ENCODE peak calls at places on chromosomes 5 and 9, in five cellular contexts. One of them, this sample, is unnamed.

GRCh38 chr5:139395844-139396640 is 1.1 kb upstream of the PROB1 start:
- DNase-seq in HepG2: no peak
- DNase-seq in GM12878: no peak
- DNase-seq in SK-N-SH: no peak
- DNase-seq in K562: no peak
- DNase-seq in this sample: no peak

GRCh38 chr5:81006955-81007636 is 46.9 kb downstream of the RASGRF2 start:
- DNase-seq in GM12878: no peak
- DNase-seq in K562: no peak
- DNase-seq in SK-N-SH: no peak
- DNase-seq in HepG2: no peak
- DNase-seq in this sample: no peak

GRCh38 chr9:76571288-76572204 is 112.6 kb downstream of the GCNT1 start:
- DNase-seq in SK-N-SH: no peak
- DNase-seq in GM12878: peak
- DNase-seq in K562: no peak
- DNase-seq in HepG2: no peak
- DNase-seq in this sample: no peak

GRCh38 chr9:16828335-16829281 is 41.9 kb downstream of the BNC2 start:
- DNase-seq in K562: no peak
- DNase-seq in GM12878: no peak
- DNase-seq in SK-N-SH: peak
- DNase-seq in HepG2: no peak
- DNase-seq in this sample: peak

GRCh38 chr5:103929310-103930003 is 366.9 kb upstream of the NUDT12 start:
- DNase-seq in GM12878: no peak
- DNase-seq in SK-N-SH: no peak
- DNase-seq in K562: no peak
- DNase-seq in HepG2: no peak
- DNase-seq in this sample: no peak

GRCh38 chr9:30913331-30913730 is 1471.1 kb upstream of the ACO1 start:
- DNase-seq in K562: no peak
- DNase-seq in SK-N-SH: no peak
- DNase-seq in HepG2: no peak
- DNase-seq in GM12878: no peak
- DNase-seq in this sample: no peak

GRCh38 chr5:171806976-171807823 is 21.6 kb downstream of the SMIM23 start:
- DNase-seq in K562: no peak
- DNase-seq in SK-N-SH: no peak
- DNase-seq in GM12878: no peak
- DNase-seq in HepG2: no peak
- DNase-seq in this sample: peak

GRCh38 chr9:79352322-79352721 is 219.4 kb upstream of the TLE4 start:
- DNase-seq in GM12878: no peak
- DNase-seq in K562: no peak
- DNase-seq in SK-N-SH: no peak
- DNase-seq in HepG2: no peak
- DNase-seq in this sample: no peak

GRCh38 chr5:141757402-141757801 is 75.4 kb upstream of the ARAP3 start:
- DNase-seq in HepG2: no peak
- DNase-seq in SK-N-SH: peak
- DNase-seq in GM12878: no peak
- DNase-seq in K562: peak
- DNase-seq in this sample: peak

GRCh38 chr5:104130320-104130719 is 567.7 kb upstream of the NUDT12 start:
- DNase-seq in GM12878: no peak
- DNase-seq in K562: no peak
- DNase-seq in HepG2: no peak
- DNase-seq in SK-N-SH: no peak
- DNase-seq in this sample: no peak

GRCh38 chr5:96226941-96227552 is 206.0 kb downstream of the PCSK1 start:
- DNase-seq in HepG2: no peak
- DNase-seq in GM12878: no peak
- DNase-seq in K562: no peak
- DNase-seq in SK-N-SH: no peak
- DNase-seq in this sample: no peak

GRCh38 chr9:16371306-16371705 is 499.2 kb downstream of the BNC2 start:
- DNase-seq in GM12878: no peak
- DNase-seq in K562: no peak
- DNase-seq in HepG2: no peak
- DNase-seq in SK-N-SH: no peak
- DNase-seq in this sample: no peak

GRCh38 chr5:34905564-34905963 is 9.7 kb downstream of the RAD1 start:
- DNase-seq in HepG2: no peak
- DNase-seq in SK-N-SH: peak
- DNase-seq in K562: no peak
- DNase-seq in GM12878: no peak
- DNase-seq in this sample: no peak

GRCh38 chr5:76473676-76474075 is 70.6 kb downstream of the IQGAP2 start:
- DNase-seq in K562: no peak
- DNase-seq in SK-N-SH: no peak
- DNase-seq in GM12878: no peak
- DNase-seq in HepG2: no peak
- DNase-seq in this sample: no peak

GRCh38 chr9:134558124-134558805 is 83.3 kb upstream of the COL5A1 start:
- DNase-seq in SK-N-SH: no peak
- DNase-seq in K562: no peak
- DNase-seq in GM12878: no peak
- DNase-seq in HepG2: no peak
- DNase-seq in this sample: no peak

GRCh38 chr5:91937121-91937520 is 554.0 kb upstream of the ARRDC3 start:
- DNase-seq in GM12878: no peak
- DNase-seq in K562: no peak
- DNase-seq in HepG2: no peak
- DNase-seq in SK-N-SH: no peak
- DNase-seq in this sample: no peak

GRCh38 chr9:125795970-125796596 is 48.9 kb downstream of the PBX3 start:
- DNase-seq in GM12878: no peak
- DNase-seq in K562: no peak
- DNase-seq in SK-N-SH: no peak
- DNase-seq in HepG2: no peak
- DNase-seq in this sample: no peak

GRCh38 chr5:165622864-165623536 is 2117.6 kb downstream of the MAT2B start:
- DNase-seq in K562: no peak
- DNase-seq in SK-N-SH: no peak
- DNase-seq in GM12878: no peak
- DNase-seq in HepG2: no peak
- DNase-seq in this sample: no peak

GRCh38 chr5:78224358-78224757 is 70.1 kb downstream of the AP3B1 start:
- DNase-seq in HepG2: no peak
- DNase-seq in SK-N-SH: no peak
- DNase-seq in GM12878: no peak
- DNase-seq in K562: no peak
- DNase-seq in this sample: no peak

GRCh38 chr5:78221467-78221866 is 73.0 kb downstream of the AP3B1 start:
- DNase-seq in HepG2: no peak
- DNase-seq in SK-N-SH: no peak
- DNase-seq in K562: no peak
- DNase-seq in GM12878: no peak
- DNase-seq in this sample: no peak

DNA sequence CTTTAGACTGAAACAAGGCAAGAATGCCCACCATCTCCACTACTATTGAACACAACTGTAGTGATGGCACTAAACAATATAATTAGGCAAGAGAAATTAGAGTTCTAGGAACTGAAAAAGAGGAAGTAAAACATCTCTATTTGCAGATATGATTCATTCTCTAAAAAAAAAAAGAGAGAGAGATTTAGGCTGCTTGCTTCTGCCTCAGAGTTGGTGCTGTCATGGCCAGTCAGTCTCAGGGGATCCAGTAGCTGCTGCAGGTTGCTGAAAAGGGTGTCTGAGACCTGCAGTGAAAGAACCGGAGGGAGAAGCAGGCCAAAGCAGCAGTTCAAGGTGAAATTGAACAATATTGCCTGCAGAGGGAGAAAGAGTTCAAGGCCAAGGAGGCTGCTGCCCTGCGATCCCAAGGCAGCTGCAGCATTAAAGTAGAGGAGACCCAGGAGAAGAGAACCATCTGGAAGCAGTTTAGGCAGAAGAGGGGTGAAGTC is 72.5 kb downstream of the AP3B1 start:
- DNase-seq in K562: peak
- DNase-seq in SK-N-SH: no peak
- DNase-seq in GM12878: peak
- DNase-seq in HepG2: no peak
- DNase-seq in this sample: peak
- TF ChIP-seq FOXM1 in K562: no peak
- TF ChIP-seq FOXM1 in SK-N-SH: no peak
- TF ChIP-seq FOXM1 in GM12878: peak
- TF ChIP-seq FOXM1 in HepG2: no peak
- TF ChIP-seq FOXM1 in this sample: no peak

GRCh38 chr9:113153599-113153998 is 2.8 kb downstream of the SLC31A2 start:
- DNase-seq in SK-N-SH: no peak
- DNase-seq in HepG2: no peak
- DNase-seq in GM12878: no peak
- DNase-seq in K562: no peak
- DNase-seq in this sample: no peak

GRCh38 chr9:113150670-113151591 is at the start of gene SLC31A2:
- DNase-seq in SK-N-SH: peak
- DNase-seq in HepG2: peak
- DNase-seq in GM12878: peak
- DNase-seq in K562: peak
- DNase-seq in this sample: peak

GRCh38 chr9:113154471-113154870 is 3.7 kb downstream of the SLC31A2 start:
- DNase-seq in HepG2: no peak
- DNase-seq in SK-N-SH: no peak
- DNase-seq in K562: no peak
- DNase-seq in GM12878: no peak
- DNase-seq in this sample: no peak

GRCh38 chr9:113152699-113153098 is 1.9 kb downstream of the SLC31A2 start:
- DNase-seq in K562: no peak
- DNase-seq in GM12878: no peak
- DNase-seq in SK-N-SH: no peak
- DNase-seq in HepG2: no peak
- DNase-seq in this sample: no peak

GRCh38 chr9:113151696-113152630 is 1.2 kb downstream of the SLC31A2 start:
- DNase-seq in HepG2: no peak
- DNase-seq in SK-N-SH: no peak
- DNase-seq in GM12878: no peak
- DNase-seq in K562: no peak
- DNase-seq in this sample: no peak
- TF ChIP-seq FOXM1 in HepG2: no peak
- TF ChIP-seq FOXM1 in SK-N-SH: no peak
- TF ChIP-seq FOXM1 in GM12878: no peak
- TF ChIP-seq FOXM1 in K562: no peak
- TF ChIP-seq FOXM1 in this sample: no peak

GRCh38 chr9:81125446-81126092 is 563.8 kb downstream of the TLE1 start:
- DNase-seq in SK-N-SH: no peak
- DNase-seq in HepG2: no peak
- DNase-seq in GM12878: no peak
- DNase-seq in K562: no peak
- DNase-seq in this sample: no peak
- TF ChIP-seq FOXM1 in SK-N-SH: no peak
- TF ChIP-seq FOXM1 in HepG2: no peak
- TF ChIP-seq FOXM1 in GM12878: no peak
- TF ChIP-seq FOXM1 in K562: no peak
- TF ChIP-seq FOXM1 in this sample: no peak

DNA sequence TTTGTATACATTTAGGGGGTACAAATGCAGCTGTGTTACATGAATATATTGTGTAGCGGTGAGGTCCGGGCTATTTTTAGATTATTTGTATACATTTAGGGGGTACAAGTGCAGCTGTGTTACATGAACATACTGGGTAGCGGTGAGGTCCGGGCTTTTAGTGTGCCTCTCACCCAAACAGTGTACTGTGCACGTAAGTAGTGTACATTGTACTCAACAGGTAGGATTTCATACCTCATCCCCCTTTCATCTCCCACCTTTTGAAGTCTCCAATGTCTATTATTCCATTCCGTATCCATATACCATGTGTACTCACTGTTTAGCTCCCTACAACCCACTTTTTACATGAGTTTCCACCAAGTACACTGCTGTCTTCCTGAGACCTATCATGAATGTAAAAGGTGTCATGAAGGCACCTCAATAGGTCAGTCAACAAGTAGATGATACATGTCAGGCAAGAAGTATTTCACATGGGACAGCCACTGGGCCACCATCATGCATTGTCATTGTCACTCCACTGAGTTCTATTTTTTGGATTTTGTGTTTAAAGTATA is 27.7 kb downstream of the SKP1 start:
- DNase-seq in SK-N-SH: no peak
- DNase-seq in K562: no peak
- DNase-seq in GM12878: no peak
- DNase-seq in HepG2: peak
- DNase-seq in this sample: no peak
- TF ChIP-seq FOXM1 in SK-N-SH: no peak
- TF ChIP-seq FOXM1 in K562: no peak
- TF ChIP-seq FOXM1 in GM12878: no peak
- TF ChIP-seq FOXM1 in HepG2: no peak
- TF ChIP-seq FOXM1 in this sample: no peak

GRCh38 chr5:135213466-135214239 is 179.6 kb upstream of the PITX1 start:
- DNase-seq in GM12878: no peak
- DNase-seq in K562: no peak
- DNase-seq in HepG2: no peak
- DNase-seq in SK-N-SH: no peak
- DNase-seq in this sample: no peak
- TF ChIP-seq FOXM1 in GM12878: no peak
- TF ChIP-seq FOXM1 in K562: no peak
- TF ChIP-seq FOXM1 in HepG2: no peak
- TF ChIP-seq FOXM1 in SK-N-SH: no peak
- TF ChIP-seq FOXM1 in this sample: no peak

GRCh38 chr9:118009585-118009984 is 305.4 kb downstream of the TLR4 start:
- DNase-seq in SK-N-SH: no peak
- DNase-seq in GM12878: no peak
- DNase-seq in K562: no peak
- DNase-seq in HepG2: no peak
- DNase-seq in this sample: no peak
- TF ChIP-seq FOXM1 in SK-N-SH: no peak
- TF ChIP-seq FOXM1 in GM12878: no peak
- TF ChIP-seq FOXM1 in K562: no peak
- TF ChIP-seq FOXM1 in HepG2: no peak
- TF ChIP-seq FOXM1 in this sample: no peak

DNA sequence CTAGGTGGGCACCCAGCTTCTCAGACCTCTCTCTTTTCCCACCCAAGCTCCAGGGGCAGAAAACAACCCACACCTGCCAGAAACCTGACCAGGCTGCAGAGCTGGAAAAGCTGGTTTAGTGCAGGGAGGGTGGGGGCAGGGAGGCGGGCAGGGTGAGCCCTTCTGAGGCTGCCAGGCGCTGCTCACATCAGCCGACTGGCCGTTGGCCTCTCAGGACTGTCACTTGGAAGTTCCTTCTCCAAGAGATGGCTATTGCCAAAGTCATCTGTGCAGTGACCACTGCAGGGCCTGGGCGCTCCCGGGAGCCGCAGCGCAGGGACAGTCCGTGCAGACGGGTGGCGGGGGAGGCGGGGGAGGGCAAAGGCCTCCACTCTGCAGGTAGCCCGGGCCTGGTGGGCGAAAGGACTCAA is 204.9 kb upstream of the IER5L start:
- DNase-seq in HepG2: no peak
- DNase-seq in GM12878: no peak
- DNase-seq in K562: no peak
- DNase-seq in SK-N-SH: peak
- DNase-seq in this sample: no peak
- TF ChIP-seq FOXM1 in HepG2: no peak
- TF ChIP-seq FOXM1 in GM12878: no peak
- TF ChIP-seq FOXM1 in K562: no peak
- TF ChIP-seq FOXM1 in SK-N-SH: no peak
- TF ChIP-seq FOXM1 in this sample: no peak